ENCODE peak calls at places on chromosomes 5 and 9, in four cellular contexts. D, R, B and Y are unnamed samples.

GRCh38 chr9:126860757-126861466 is 473 bp downstream of the ZBTB34 start:
- DNase-seq in D (no peak), R (peak; percentile 44), B (no peak), Y (no peak)

GRCh38 chr5:95401601-95402000 is 10.4 kb downstream of the FAM81B start:
- DNase-seq in D (no peak), R (no peak), B (no peak), Y (no peak)

GRCh38 chr9:117435630-117436261 is 20.9 kb upstream of the ASTN2 start:
- DNase-seq in D (no peak), R (no peak), B (no peak), Y (no peak)

GRCh38 chr9:128068656-128069221 is 707 bp downstream of the SLC25A25 start:
- DNase-seq in D (no peak), R (no peak), B (no peak), Y (no peak)

GRCh38 chr5:59356813-59357381 is 536.6 kb downstream of the PDE4D start:
- DNase-seq in D (no peak), R (no peak), B (no peak), Y (no peak)

GRCh38 chr9:27625751-27626628 is 52.7 kb upstream of the C9orf72 start:
- DNase-seq in D (no peak), R (no peak), B (no peak), Y (no peak)

GRCh38 chr9:92654481-92655301 is 15.2 kb downstream of the IPPK start:
- DNase-seq in D (no peak), R (no peak), B (peak; percentile 82), Y (no peak)

GRCh38 chr5:61817472-61818326 is 485.6 kb downstream of the ZSWIM6 start:
- DNase-seq in D (peak; percentile 5), R (no peak), B (peak; percentile 62), Y (peak; percentile 30)

GRCh38 chr5:179927834-179928233 is 20.1 kb upstream of the TBC1D9B start:
- DNase-seq in D (no peak), R (no peak), B (no peak), Y (no peak)

GRCh38 chr9:16001856-16002255 is 449.0 kb downstream of the CCDC171 start:
- DNase-seq in D (no peak), R (no peak), B (no peak), Y (no peak)

GRCh38 chr9:8366161-8366926 is 566.8 kb upstream of the DMAC1 start:
- DNase-seq in D (no peak), R (no peak), B (peak; percentile 1), Y (no peak)

GRCh38 chr9:89891221-89892052 is 286.6 kb downstream of the GADD45G start:
- DNase-seq in D (no peak), R (no peak), B (no peak), Y (peak; percentile 58)

GRCh38 chr9:82488319-82488701 is 499.7 kb downstream of the SPATA31D1 start:
- DNase-seq in D (no peak), R (no peak), B (no peak), Y (no peak)

GRCh38 chr5:135501965-135502364 is 33.8 kb downstream of the NEUROG1 start:
- DNase-seq in D (no peak), R (no peak), B (no peak), Y (no peak)

GRCh38 chr9:1051286-1052118 is 1.3 kb downstream of the DMRT2 start:
- DNase-seq in D (no peak), R (peak; percentile 71), B (peak; percentile 15), Y (no peak)

GRCh38 chr5:107285772-107286171 is 385.0 kb downstream of the EFNA5 start:
- DNase-seq in D (no peak), R (no peak), B (no peak), Y (no peak)

GRCh38 chr9:134827559-134827958 is 53.1 kb upstream of the FCN2 start:
- DNase-seq in D (no peak), R (no peak), B (no peak), Y (no peak)

GRCh38 chr9:98009926-98010325 is 26.8 kb downstream of the ANP32B start:
- DNase-seq in D (no peak), R (no peak), B (no peak), Y (no peak)

GRCh38 chr5:82540301-82540700 is 262.1 kb upstream of the RPS23 start:
- DNase-seq in D (no peak), R (no peak), B (no peak), Y (no peak)

GRCh38 chr9:122360891-122361290 is 9.9 kb upstream of the PTGS1 start:
- DNase-seq in D (no peak), R (no peak), B (peak; percentile 35), Y (no peak)

GRCh38 chr9:4821994-4822544 is 29.3 kb downstream of the RCL1 start:
- DNase-seq in D (no peak), R (no peak), B (no peak), Y (no peak)

GRCh38 chr5:78534148-78535009 is 114.2 kb downstream of the LHFPL2 start:
- DNase-seq in D (no peak), R (no peak), B (no peak), Y (peak; percentile 30)

GRCh38 chr5:52990531-52990925 is 1.4 kb downstream of the ITGA2 start:
- DNase-seq in D (no peak), R (no peak), B (no peak), Y (no peak)

GRCh38 chr5:66896207-66896606 is 300.0 kb downstream of the MAST4 start:
- DNase-seq in D (no peak), R (no peak), B (no peak), Y (no peak)

GRCh38 chr5:139410886-139411835 is 7.3 kb upstream of the SPATA24 start:
- DNase-seq in D (no peak), R (no peak), B (peak; percentile 39), Y (no peak)

GRCh38 chr9:136087741-136088480 is 7.2 kb downstream of the NACC2 start:
- DNase-seq in D (no peak), R (no peak), B (no peak), Y (no peak)

GRCh38 chr5:144972317-144972716 is 801.6 kb downstream of the KCTD16 start:
- DNase-seq in D (no peak), R (no peak), B (no peak), Y (no peak)

GRCh38 chr5:179801304-179802206 is 5.1 kb downstream of the MGAT4B start:
- DNase-seq in D (peak; percentile 67), R (peak; percentile 66), B (peak; percentile 58), Y (no peak)

GRCh38 chr9:91857291-91857781 is 92.7 kb downstream of the ROR2 start:
- DNase-seq in D (no peak), R (peak; percentile 62), B (no peak), Y (no peak)

GRCh38 chr9:36193049-36193448 is 2.3 kb downstream of the CLTA start:
- DNase-seq in D (no peak), R (no peak), B (no peak), Y (no peak)